ENCODE peak calls at places on chromosome 3, in four cellular contexts. R is A549, J is GM12878, Y is K562. G is an unnamed sample.

GRCh38 chr3:4387224-4388204 is 79.6 kb downstream of the SUMF1 start:
- DNase-seq in R (no peak), J (no peak), Y (no peak), G (no peak)

GRCh38 chr3:107745354-107745753 is 222.6 kb downstream of the BBX start:
- DNase-seq in R (no peak), J (no peak), Y (no peak), G (no peak)

GRCh38 chr3:194130211-194130610 is 5.7 kb upstream of the HES1 start:
- DNase-seq in R (no peak), J (no peak), Y (no peak), G (no peak)

GRCh38 chr3:107767897-107768605 is 245.3 kb downstream of the BBX start:
- DNase-seq in R (no peak), J (no peak), Y (no peak), G (no peak)

GRCh38 chr3:193347507-193348501 is 30.7 kb downstream of the ATP13A5 start:
- DNase-seq in R (no peak), J (no peak), Y (no peak), G (peak)

GRCh38 chr3:58058654-58059263 is 50.5 kb downstream of the FLNB start:
- DNase-seq in R (no peak), J (no peak), Y (no peak), G (no peak)

GRCh38 chr3:156586905-156587766 is 32.2 kb upstream of the SSR3 start:
- DNase-seq in R (no peak), J (no peak), Y (no peak), G (no peak)

GRCh38 chr3:197259096-197259495 is 39.3 kb downstream of the DLG1 start:
- DNase-seq in R (no peak), J (no peak), Y (no peak), G (no peak)

GRCh38 chr3:163622384-163622783 is 1455.9 kb downstream of the SI start:
- DNase-seq in R (no peak), J (no peak), Y (peak), G (peak)

GRCh38 chr3:195198424-195199346 is 72.3 kb downstream of the XXYLT1 start:
- DNase-seq in R (no peak), J (no peak), Y (no peak), G (no peak)

GRCh38 chr3:112689989-112690388 is 49.0 kb upstream of the CCDC80 start:
- DNase-seq in R (no peak), J (no peak), Y (no peak), G (no peak)

GRCh38 chr3:85167576-85167975 is 208.8 kb downstream of the CADM2 start:
- DNase-seq in R (no peak), J (no peak), Y (no peak), G (no peak)

GRCh38 chr3:59245879-59246501 is 196.2 kb upstream of the CFAP20DC start:
- DNase-seq in R (no peak), J (no peak), Y (no peak), G (no peak)

GRCh38 chr3:44175070-44175469 is 66.6 kb upstream of the TOPAZ1 start:
- DNase-seq in R (no peak), J (no peak), Y (no peak), G (no peak)

GRCh38 chr3:107242579-107242978 is 134.7 kb upstream of the CCDC54 start:
- DNase-seq in R (no peak), J (no peak), Y (no peak), G (no peak)

GRCh38 chr3:133472242-133472641 is 72.4 kb downstream of the BFSP2 start:
- DNase-seq in R (no peak), J (no peak), Y (no peak), G (peak)

GRCh38 chr3:138227650-138228049 is 40.5 kb downstream of the ARMC8 start:
- DNase-seq in R (no peak), J (no peak), Y (no peak), G (no peak)

GRCh38 chr3:43770426-43771103 is 79.8 kb downstream of the ABHD5 start:
- DNase-seq in R (peak), J (no peak), Y (peak), G (no peak)

GRCh38 chr3:54575561-54575960 is 352.3 kb downstream of the LRTM1 start:
- DNase-seq in R (no peak), J (no peak), Y (peak), G (no peak)

GRCh38 chr3:189222927-189223706 is 51.3 kb downstream of the TPRG1 start:
- DNase-seq in R (no peak), J (no peak), Y (no peak), G (no peak)

GRCh38 chr3:197809356-197810020 is 18.4 kb downstream of the LRCH3 start:
- DNase-seq in R (no peak), J (no peak), Y (no peak), G (no peak)

GRCh38 chr3:53195602-53196574 is 34.9 kb downstream of the PRKCD start:
- DNase-seq in R (peak), J (no peak), Y (peak), G (peak)

GRCh38 chr3:15409239-15409638 is 18.1 kb downstream of the METTL6 start:
- DNase-seq in R (no peak), J (no peak), Y (no peak), G (no peak)

GRCh38 chr3:98855811-98856400 is 45.6 kb downstream of the DCBLD2 start:
- DNase-seq in R (no peak), J (no peak), Y (no peak), G (no peak)

GRCh38 chr3:167095976-167096375 is 284.1 kb downstream of the ZBBX start:
- DNase-seq in R (no peak), J (no peak), Y (no peak), G (no peak)

DNA sequence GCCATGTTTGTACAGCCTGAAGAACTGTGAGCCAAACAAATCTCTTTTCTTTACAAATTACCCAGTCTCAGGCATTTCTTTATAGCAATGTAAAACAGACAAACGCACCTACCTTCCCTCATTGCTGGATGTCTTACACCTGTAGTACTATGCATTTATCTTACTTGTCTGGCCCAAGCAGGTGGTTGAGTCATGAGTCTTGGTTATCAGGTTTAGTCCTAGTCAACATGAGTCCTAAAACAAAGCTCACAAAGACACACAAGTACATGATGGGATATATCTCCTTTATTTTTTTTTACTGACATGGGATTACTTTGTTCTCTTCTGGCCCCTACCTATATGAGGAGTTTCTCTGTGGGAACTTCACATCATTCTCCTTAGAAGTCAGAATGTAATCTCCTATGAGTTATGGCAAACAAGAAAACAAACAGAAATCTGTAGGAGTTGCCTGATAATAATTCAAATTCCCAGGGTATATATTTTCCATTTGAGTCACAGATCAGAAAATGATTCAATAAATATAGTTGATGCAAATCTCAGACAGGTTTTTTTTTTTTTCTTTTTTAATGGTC is 33.6 kb upstream of the PLSCR2 start:
- DNase-seq in R (no peak), J (no peak), Y (no peak), G (no peak)
- TF ChIP-seq USF2 in R (no peak), J (no peak), Y (no peak), G (no peak)

DNA sequence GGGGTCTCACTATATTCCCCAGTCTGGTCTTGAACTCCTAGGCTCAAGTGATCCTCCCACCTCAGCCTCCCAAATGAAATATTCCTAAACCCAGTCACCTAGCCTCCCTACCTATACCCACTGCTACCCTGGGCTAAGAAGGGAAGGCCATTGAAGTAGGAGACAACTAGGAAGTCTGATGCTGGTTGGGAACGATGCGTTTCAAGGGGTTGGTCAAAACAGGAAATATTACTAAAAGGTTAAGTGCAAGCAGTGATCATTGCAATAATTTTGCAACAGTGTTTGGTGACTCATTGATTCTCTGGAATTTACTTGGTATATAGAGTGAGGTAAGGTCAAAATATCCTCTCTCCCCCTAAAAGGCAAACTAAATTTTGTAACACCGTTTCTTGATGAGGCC is 4.6 kb upstream of the UQCRC1 start:
- DNase-seq in R (no peak), J (no peak), Y (no peak), G (no peak)
- TF ChIP-seq USF2 in R (no peak), J (no peak), Y (no peak), G (no peak)

GRCh38 chr3:178752843-178753242 is 216.6 kb downstream of the KCNMB2 start:
- DNase-seq in R (no peak), J (no peak), Y (no peak), G (no peak)

GRCh38 chr3:178750639-178751038 is 214.4 kb downstream of the KCNMB2 start:
- DNase-seq in R (no peak), J (no peak), Y (no peak), G (no peak)

DNA sequence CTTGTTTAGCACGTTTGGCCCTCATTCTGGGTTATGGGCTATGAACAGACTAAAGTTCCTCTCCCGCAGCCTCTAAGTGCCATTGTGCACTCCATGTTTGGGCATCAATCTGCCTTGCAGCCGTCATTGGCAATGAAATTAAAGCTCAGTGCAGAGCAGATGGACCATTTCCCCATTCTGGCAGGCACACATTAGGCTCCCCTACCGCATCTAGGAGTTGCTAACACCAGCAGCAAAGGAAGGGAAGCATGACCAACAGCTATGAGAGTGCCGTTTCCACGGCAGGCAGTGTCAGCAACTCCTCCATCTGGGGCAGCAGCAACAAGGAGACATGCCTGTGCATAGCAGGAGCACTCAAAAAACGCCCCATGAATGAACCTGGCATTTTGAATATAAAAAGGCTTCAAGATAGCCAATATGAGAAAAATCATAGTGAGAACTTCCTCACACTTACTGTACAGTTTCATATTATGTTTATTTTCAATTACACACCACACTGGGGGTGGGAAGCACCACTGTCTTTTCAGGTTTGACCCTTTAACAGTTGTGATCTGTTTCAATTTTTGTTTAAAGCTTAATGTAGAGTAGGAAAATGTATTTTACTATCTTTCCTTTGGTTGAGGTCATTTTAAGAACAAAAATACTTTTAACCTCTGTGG is 218.7 kb downstream of the KCNMB2 start:
- DNase-seq in R (no peak), J (no peak), Y (no peak), G (no peak)
- TF ChIP-seq USF2 in R (no peak), J (no peak), Y (no peak), G (no peak)

GRCh38 chr3:143648708-143649107 is 199.6 kb downstream of the SLC9A9 start:
- DNase-seq in R (no peak), J (no peak), Y (peak), G (peak)
- TF ChIP-seq USF2 in R (no peak), J (no peak), Y (no peak), G (no peak)

GRCh38 chr3:17775073-17775472 is 32.6 kb upstream of the TBC1D5 start:
- DNase-seq in R (no peak), J (no peak), Y (no peak), G (no peak)

GRCh38 chr3:17771177-17772048 is 29.0 kb upstream of the TBC1D5 start:
- DNase-seq in R (no peak), J (no peak), Y (peak), G (no peak)

GRCh38 chr3:17765819-17766472 is 23.5 kb upstream of the TBC1D5 start:
- DNase-seq in R (no peak), J (peak), Y (no peak), G (no peak)

GRCh38 chr3:17772556-17772955 is 30.1 kb upstream of the TBC1D5 start:
- DNase-seq in R (no peak), J (no peak), Y (no peak), G (no peak)

GRCh38 chr3:17770682-17771081 is 28.3 kb upstream of the TBC1D5 start:
- DNase-seq in R (no peak), J (no peak), Y (no peak), G (no peak)
- TF ChIP-seq USF2 in R (no peak), J (no peak), Y (no peak), G (no peak)

GRCh38 chr3:149717391-149718056 is 34.8 kb downstream of the COMMD2 start:
- DNase-seq in R (peak), J (no peak), Y (peak), G (peak)
- TF ChIP-seq USF2 in R (no peak), J (no peak), Y (no peak), G (no peak)

GRCh38 chr3:151580592-151580991 is 119.7 kb upstream of the IGSF10 start:
- DNase-seq in R (no peak), J (no peak), Y (no peak), G (no peak)

GRCh38 chr3:151579571-151580270 is 118.9 kb upstream of the IGSF10 start:
- DNase-seq in R (no peak), J (no peak), Y (no peak), G (no peak)

GRCh38 chr3:151576524-151576923 is 115.7 kb upstream of the IGSF10 start:
- DNase-seq in R (no peak), J (no peak), Y (no peak), G (no peak)

GRCh38 chr3:151581046-151581445 is 120.2 kb upstream of the IGSF10 start:
- DNase-seq in R (no peak), J (no peak), Y (no peak), G (no peak)

GRCh38 chr3:151578495-151578894 is 117.6 kb upstream of the IGSF10 start:
- DNase-seq in R (no peak), J (no peak), Y (no peak), G (no peak)
- TF ChIP-seq USF2 in R (no peak), J (no peak), Y (no peak), G (no peak)